ENCODE peak calls at places on chromosomes 12 and 14, in four cellular contexts. M is AG08395, F is fibroblast of mammary gland, Y is hepatocyte. V is an unnamed sample.

GRCh38 chr12:106127289-106128126 is 11.2 kb downstream of the NUAK1 start:
- DNase-seq in M (no peak), F (no peak), Y (no peak), V (no peak)

GRCh38 chr14:76780875-76781647 is 19.8 kb downstream of the VASH1 start:
- DNase-seq in M (no peak), F (peak; percentile 25), Y (no peak), V (no peak)

GRCh38 chr14:94857985-94858384 is 88.1 kb upstream of the GSC start:
- DNase-seq in M (no peak), F (no peak), Y (no peak), V (no peak)

GRCh38 chr14:54564071-54564798 is 2.7 kb upstream of the SAMD4A start:
- DNase-seq in M (no peak), F (peak; percentile 65), Y (peak; percentile 48), V (peak; percentile 57)

GRCh38 chr12:132310181-132311040 is 19.0 kb downstream of the GALNT9 start:
- DNase-seq in M (no peak), F (no peak), Y (no peak), V (no peak)

GRCh38 chr14:20332386-20332945 is 613 bp downstream of the CCNB1IP1 start:
- DNase-seq in M (peak; percentile 38), F (no peak), Y (peak; percentile 56), V (peak; percentile 74)

GRCh38 chr14:33551963-33552362 is 398.9 kb downstream of the EGLN3 start:
- DNase-seq in M (no peak), F (no peak), Y (no peak), V (no peak)

GRCh38 chr12:13024151-13024946 is 19.8 kb upstream of the FAM234B start:
- DNase-seq in M (peak; percentile 58), F (peak; percentile 88), Y (peak; percentile 43), V (no peak)

GRCh38 chr12:95424271-95424994 is 49.5 kb upstream of the METAP2 start:
- DNase-seq in M (no peak), F (no peak), Y (no peak), V (peak; percentile 25)

V was measured in small intestine.